ENCODE peak calls at places on chromosomes 11 and 22, in ten cellular contexts. X is heart right ventricle; K is ascending aorta; L is fibroblast of lung; B is endodermal cell; J is tibial nerve; Y is IMR-90; N is cardiac muscle cell; E is left ventricle myocardium inferior; A is CD8-positive, alpha-beta T cell. V is an unnamed sample.

GRCh38 chr11:3880724-3881123 is 25.3 kb downstream of the STIM1 start:
- DNase-seq in X (no peak), K (no peak), L (peak; percentile 55), B (no peak), J (no peak), Y (peak; percentile 58), N (no peak), E (no peak), A (no peak), V (no peak)

GRCh38 chr11:2701898-2702434 is 2.2 kb upstream of the KCNQ1OT1 start:
- DNase-seq in X (no peak), K (no peak), L (no peak), B (peak; percentile 49), J (no peak), Y (no peak), N (no peak), E (peak; percentile 2), A (no peak), V (peak; percentile 42)

GRCh38 chr11:6818967-6819366 is 19.5 kb upstream of the OR6A2 start:
- DNase-seq in X (no peak), K (no peak), L (no peak), B (no peak), J (no peak), Y (no peak), N (no peak), E (no peak), A (no peak), V (no peak)

GRCh38 chr22:48238966-48239365 is 1476.5 kb downstream of the TBC1D22A start:
- DNase-seq in X (no peak), K (no peak), L (no peak), B (peak; percentile 63), J (no peak), Y (no peak), N (no peak), E (no peak), A (no peak), V (peak; percentile 48)

GRCh38 chr22:49303781-49304461 is 523.8 kb downstream of the BRD1 start:
- DNase-seq in X (no peak), K (no peak), L (no peak), B (peak; percentile 37), J (no peak), Y (no peak), N (no peak), E (no peak), A (no peak), V (peak; percentile 48)

GRCh38 chr11:79397252-79397651 is 43.6 kb downstream of the TENM4 start:
- DNase-seq in X (no peak), K (no peak), L (peak; percentile 80), B (no peak), J (no peak), Y (peak; percentile 61), N (peak; percentile 15), E (no peak), A (no peak), V (no peak)

GRCh38 chr11:31419669-31420068 is 50.0 kb downstream of the DNAJC24 start:
- DNase-seq in X (no peak), K (no peak), L (peak; percentile 25), B (no peak), J (no peak), Y (peak; percentile 13), N (no peak), E (no peak), A (no peak), V (no peak)

GRCh38 chr11:125180413-125181305 is 16.1 kb downstream of the PKNOX2 start:
- DNase-seq in X (no peak), K (no peak), L (peak; percentile 81), B (no peak), J (no peak), Y (peak; percentile 82), N (no peak), E (no peak), A (no peak), V (no peak)

GRCh38 chr11:124760205-124760652 is 1.9 kb downstream of the ESAM start:
- DNase-seq in X (peak; percentile 69), K (no peak), L (no peak), B (no peak), J (no peak), Y (no peak), N (no peak), E (peak; percentile 54), A (no peak), V (peak; percentile 90)

GRCh38 chr11:23138761-23139160 is 278.5 kb upstream of the CCDC179 start:
- DNase-seq in X (no peak), K (no peak), L (no peak), B (no peak), J (no peak), Y (no peak), N (no peak), E (no peak), A (no peak), V (no peak)

GRCh38 chr11:94423467-94423866 is 22.2 kb upstream of the GPR83 start:
- DNase-seq in X (no peak), K (no peak), L (no peak), B (no peak), J (no peak), Y (no peak), N (no peak), E (no peak), A (no peak), V (no peak)

GRCh38 chr22:30396871-30397655 is at the start of gene SEC14L2:
- DNase-seq in X (peak; percentile 74), K (no peak), L (peak; percentile 49), B (peak; percentile 86), J (peak; percentile 44), Y (peak; percentile 26), N (peak; percentile 56), E (peak; percentile 72), A (peak; percentile 37), V (no peak)

GRCh38 chr11:2507945-2508749 is 63.3 kb downstream of the KCNQ1 start:
- DNase-seq in X (no peak), K (no peak), L (no peak), B (no peak), J (peak; percentile 7), Y (no peak), N (no peak), E (no peak), A (no peak), V (peak; percentile 51)

GRCh38 chr22:44963832-44964721 is 45.7 kb downstream of the PHF21B start:
- DNase-seq in X (no peak), K (no peak), L (no peak), B (no peak), J (no peak), Y (no peak), N (no peak), E (no peak), A (no peak), V (no peak)

GRCh38 chr11:129828301-129828836 is 12.7 kb downstream of the TMEM45B start:
- DNase-seq in X (no peak), K (no peak), L (no peak), B (no peak), J (no peak), Y (no peak), N (peak; percentile 9), E (no peak), A (no peak), V (no peak)

GRCh38 chr11:113664069-113664980 is 41.8 kb downstream of the TMPRSS5 start:
- DNase-seq in X (no peak), K (no peak), L (peak; percentile 95), B (no peak), J (no peak), Y (peak; percentile 58), N (no peak), E (no peak), A (no peak), V (no peak)

DNA sequence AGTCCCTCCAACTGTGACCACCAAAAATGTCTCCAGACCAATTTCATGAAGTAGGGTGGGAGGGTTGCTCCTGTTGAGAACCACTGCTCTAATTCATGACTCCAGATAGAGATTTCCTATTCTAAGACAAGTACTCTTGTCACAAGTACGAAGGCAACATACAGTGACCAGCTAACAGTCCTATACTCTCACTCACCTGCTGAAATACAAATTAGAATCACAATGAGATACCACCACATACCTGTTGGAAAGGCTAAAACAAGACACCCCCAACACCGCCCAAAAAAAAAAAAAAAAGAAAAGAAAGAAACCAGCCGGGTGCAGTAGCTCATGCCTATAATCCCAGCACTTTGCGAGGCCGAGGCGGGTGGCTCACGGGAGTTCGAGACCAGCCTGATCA is 310.5 kb downstream of the SWAP70 start:
- DNase-seq in X (no peak), K (no peak), L (no peak), B (no peak), J (no peak), Y (no peak), N (no peak), E (no peak), A (no peak), V (no peak)
- TF ChIP-seq CTCF in X (no peak), K (no peak), L (no peak), B (no peak), J (no peak), Y (no peak), N (no peak), E (no peak), A (no peak), V (no peak)

GRCh38 chr11:110050201-110050506 is 43.0 kb upstream of the ZC3H12C start:
- DNase-seq in X (no peak), K (no peak), L (no peak), B (no peak), J (no peak), Y (no peak), N (no peak), E (no peak), A (no peak), V (no peak)
- H3K9me3 ChIP-seq in X (peaks cover 19% of the 10 kb centered on the region), K (peaks cover 8% of the 10 kb centered on the region), L (no peaks in the 10 kb centered on the region), B (peaks cover 20% of the 10 kb centered on the region), J (peaks cover 4% of the 10 kb centered on the region), Y (peaks cover 9% of the 10 kb centered on the region), N (no peaks in the 10 kb centered on the region), E (peaks cover 29% of the 10 kb centered on the region), A (no peaks in the 10 kb centered on the region), V (peaks cover 35% of the 10 kb centered on the region)

GRCh38 chr11:90135016-90135415 is 553 bp downstream of the NAALAD2 start:
- DNase-seq in X (no peak), K (no peak), L (no peak), B (no peak), J (no peak), Y (no peak), N (peak; percentile 36), E (no peak), A (no peak), V (no peak)

GRCh38 chr11:90134420-90135003 is at the start of gene NAALAD2:
- DNase-seq in X (peak; percentile 68), K (no peak), L (peak; percentile 45), B (peak; percentile 86), J (peak; percentile 24), Y (peak; percentile 9), N (peak; percentile 80), E (peak; percentile 53), A (no peak), V (peak; percentile 74)

GRCh38 chr11:90133560-90134145 is 810 bp upstream of the NAALAD2 start:
- DNase-seq in X (no peak), K (no peak), L (no peak), B (no peak), J (no peak), Y (no peak), N (no peak), E (no peak), A (no peak), V (no peak)
- H3K4me3 ChIP-seq in X (peak overlapping the region; percentile 57), K (no peak overlapping the region), L (peak overlapping the region; percentile 58), B (peak overlapping the region; percentile 79), J (peak overlapping the region; percentile 54), Y (no peak overlapping the region), N (no peak overlapping the region), E (peak overlapping the region; percentile 71), A (no peak overlapping the region), V (no peak overlapping the region)

GRCh38 chr11:71182791-71183556 is 69.4 kb downstream of the SHANK2 start:
- DNase-seq in X (no peak), K (no peak), L (no peak), B (peak; percentile 18), J (no peak), Y (no peak), N (no peak), E (no peak), A (no peak), V (peak; percentile 36)
- TF ChIP-seq CTCF in X (no peak), K (no peak), L (no peak), B (no peak), J (no peak), Y (no peak), N (no peak), E (no peak), A (no peak), V (no peak)